ENCODE peak calls at places on chromosomes 2 and 18, in eight cellular contexts. B is OCI-LY7; Q is activated CD8-positive, alpha-beta memory T cell treated with anti-CD3 and anti-CD28 coated beads, Interleukin-2, amount 50 U/mL, for 4 hours; T is aorta; S is ovary; L is HTR-8/SVneo; M is BE2C; R is tibial artery. W is an unnamed sample.

GRCh38 chr2:217231212-217231611 is 371.3 kb upstream of the TNP1 start:
- DNase-seq in B (no peak), Q (no peak), T (no peak), S (no peak), L (no peak), M (no peak), R (no peak), W (no peak)

GRCh38 chr2:70047406-70048033 is 39.8 kb upstream of the PCBP1 start:
- DNase-seq in B (no peak), Q (no peak), T (no peak), S (no peak), L (no peak), M (no peak), R (no peak), W (no peak)

GRCh38 chr2:239142806-239143205 is 258.0 kb downstream of the HDAC4 start:
- DNase-seq in B (no peak), Q (no peak), T (no peak), S (no peak), L (no peak), M (no peak), R (no peak), W (no peak)

GRCh38 chr18:68233043-68233442 is 481.9 kb downstream of the TMX3 start:
- DNase-seq in B (no peak), Q (no peak), T (no peak), S (no peak), L (no peak), M (peak), R (no peak), W (no peak)

GRCh38 chr2:228344531-228344930 is 163.0 kb upstream of the SPHKAP start:
- DNase-seq in B (no peak), Q (no peak), T (no peak), S (no peak), L (no peak), M (no peak), R (no peak), W (no peak)

GRCh38 chr2:219689676-219690628 is 62.5 kb downstream of the SLC4A3 start:
- DNase-seq in B (peak), Q (peak), T (no peak), S (peak), L (peak), M (peak), R (no peak), W (no peak)

GRCh38 chr2:23487735-23488492 is 102.9 kb downstream of the KLHL29 start:
- DNase-seq in B (no peak), Q (no peak), T (peak), S (no peak), L (no peak), M (no peak), R (no peak), W (no peak)

GRCh38 chr2:170306293-170306873 is 128.4 kb downstream of the MYO3B start:
- DNase-seq in B (no peak), Q (no peak), T (no peak), S (no peak), L (no peak), M (no peak), R (no peak), W (no peak)

GRCh38 chr2:64594563-64594989 is 59.1 kb downstream of the SERTAD2 start:
- DNase-seq in B (no peak), Q (no peak), T (no peak), S (no peak), L (no peak), M (no peak), R (no peak), W (no peak)

GRCh38 chr2:27723372-27724144 is 48.0 kb upstream of the MRPL33 start:
- DNase-seq in B (peak), Q (no peak), T (peak), S (peak), L (peak), M (peak), R (peak), W (peak)

GRCh38 chr2:3450385-3451031 is 68.8 kb downstream of the ADI1 start:
- DNase-seq in B (no peak), Q (no peak), T (peak), S (no peak), L (no peak), M (no peak), R (no peak), W (no peak)